ENCODE peak calls at places on chromosomes 6 and 20, in five cellular contexts. L, Z, T, C and O are unnamed samples. For H3K4me1, the result is how much of the 10 kb centered on the place peaks cover.

GRCh38 chr6:149921361-149921760 is 1.6 kb downstream of the RAET1G start:
- DNase-seq in L (no peak), C (no peak), T (no peak), Z (no peak), O (no peak)

GRCh38 chr20:57685134-57685851 is 24.5 kb downstream of the PMEPA1 start:
- DNase-seq in T (no peak), Z (no peak), L (no peak), C (peak), O (peak)

GRCh38 chr6:35552285-35552917 is 39.7 kb upstream of the TULP1 start:
- DNase-seq in L (no peak), Z (no peak), C (no peak), T (peak), O (no peak)

GRCh38 chr6:37648465-37649330 is 49.0 kb downstream of the MDGA1 start:
- DNase-seq in Z (peak), T (no peak), C (no peak), L (no peak), O (peak)

GRCh38 chr6:151313060-151313459 is 73.3 kb downstream of the AKAP12 start:
- DNase-seq in Z (no peak), T (no peak), L (no peak), C (no peak), O (peak)

GRCh38 chr20:59948828-59949720 is 8.9 kb downstream of the FAM217B start:
- DNase-seq in C (no peak), L (no peak), Z (peak), T (no peak), O (peak)

GRCh38 chr6:152136449-152136825 is 329.0 kb downstream of the ESR1 start:
- DNase-seq in C (no peak), Z (peak), T (no peak), L (peak), O (no peak)

GRCh38 chr20:32820000-32820697 is 395 bp downstream of the MAPRE1 start:
- DNase-seq in T (peak), C (peak), L (no peak), Z (peak), O (peak)

GRCh38 chr20:50798650-50799049 is 3.8 kb downstream of the BCAS4 start:
- DNase-seq in L (no peak), Z (no peak), C (no peak), T (no peak), O (no peak)

GRCh38 chr6:112007254-112007653 is 46.6 kb upstream of the CCN6 start:
- DNase-seq in Z (no peak), L (no peak), C (no peak), T (no peak), O (no peak)

GRCh38 chr6:42598300-42598699 is 34.5 kb downstream of the UBR2 start:
- DNase-seq in Z (no peak), L (no peak), C (no peak), T (no peak), O (no peak)

GRCh38 chr6:53906842-53907241 is 112.0 kb downstream of the LRRC1 start:
- DNase-seq in C (no peak), Z (peak), L (no peak), T (no peak), O (no peak)

GRCh38 chr20:43736588-43737091 is 9.8 kb upstream of the GTSF1L start:
- DNase-seq in C (no peak), Z (no peak), L (no peak), T (no peak), O (no peak)

GRCh38 chr20:24746351-24746685 is 202.8 kb upstream of the CST7 start:
- DNase-seq in L (no peak), T (no peak), C (no peak), Z (peak), O (no peak)

GRCh38 chr6:72691298-72691697 is 69.4 kb downstream of the KCNQ5 start:
- DNase-seq in T (no peak), Z (no peak), C (no peak), L (no peak), O (no peak)

GRCh38 chr6:934686-935085 is 241.7 kb upstream of the EXOC2 start:
- DNase-seq in C (no peak), Z (no peak), L (no peak), T (no peak), O (no peak)
- H3K27ac ChIP-seq in C (no peak), Z (no peak), L (no peak), T (no peak), O (no peak)

DNA sequence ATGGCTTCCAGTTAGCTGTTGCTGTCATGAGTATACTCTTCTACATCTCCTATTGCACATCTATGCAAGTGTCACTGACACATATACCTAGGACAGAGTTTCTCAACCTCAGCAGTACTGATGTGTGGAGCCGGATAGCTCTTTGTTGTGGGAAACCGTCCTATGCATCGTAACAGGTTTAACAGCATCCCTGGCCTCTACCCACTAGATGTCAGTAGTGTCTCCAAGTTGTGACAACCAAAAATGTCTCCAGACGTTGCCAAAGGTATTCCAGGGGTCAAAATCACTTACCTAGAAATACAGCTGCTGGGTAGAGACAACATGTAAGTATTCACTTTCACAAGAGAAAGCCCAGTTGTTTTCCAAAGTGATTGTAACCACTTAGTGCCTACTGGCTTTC is 637.6 kb downstream of the RNF144B start:
- DNase-seq in C (no peak), T (no peak), Z (peak), L (peak), O (peak)
- TF ChIP-seq CTCF in C (peak), T (peak), Z (peak), L (no peak), O (peak)

DNA sequence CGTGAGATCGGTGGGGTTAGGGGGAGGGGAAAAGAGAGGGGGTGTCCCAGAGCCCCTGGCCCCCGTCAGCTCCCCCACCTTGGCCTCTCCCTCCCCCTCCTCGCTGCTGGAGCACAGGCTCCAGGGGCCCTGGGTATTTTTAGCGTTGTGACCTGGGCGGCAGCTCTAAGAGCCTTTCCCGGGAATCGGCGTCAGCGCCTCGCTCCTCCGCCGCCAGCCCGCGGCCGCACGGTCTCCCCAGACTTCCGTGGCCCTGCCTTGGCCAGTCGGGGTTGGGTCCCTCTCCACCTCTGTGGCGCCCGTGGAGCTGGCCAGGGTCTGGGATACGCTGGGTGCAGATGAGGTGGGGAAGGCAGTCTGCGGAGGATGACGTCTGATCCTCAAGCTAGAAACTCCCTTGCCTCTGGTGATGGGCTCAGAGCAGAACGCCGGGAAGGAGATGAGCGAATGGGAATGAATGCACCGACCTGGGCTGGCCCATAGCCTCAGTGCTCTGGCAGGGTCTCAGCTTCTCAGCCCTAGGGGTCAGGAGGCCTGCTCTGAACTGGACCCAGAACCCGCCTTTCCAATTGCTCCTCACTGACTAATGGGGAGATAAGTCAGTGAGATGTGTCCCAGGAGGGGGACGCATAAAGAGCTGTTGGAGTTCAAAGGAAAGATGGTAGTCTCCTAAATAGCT is 883 bp upstream of the DBNDD2 start:
- DNase-seq in C (peak), Z (peak), T (no peak), L (peak), O (no peak)
- H3K4me1 ChIP-seq in C (half or more), Z (under half), T (under half), L (under half), O (under half)

GRCh38 chr20:63777614-63778013 is 38.0 kb downstream of the SLC2A4RG start:
- DNase-seq in L (no peak), Z (no peak), C (no peak), T (no peak), O (no peak)
- H3K27ac ChIP-seq in L (no peak), Z (no peak), C (no peak), T (no peak), O (no peak)

DNA sequence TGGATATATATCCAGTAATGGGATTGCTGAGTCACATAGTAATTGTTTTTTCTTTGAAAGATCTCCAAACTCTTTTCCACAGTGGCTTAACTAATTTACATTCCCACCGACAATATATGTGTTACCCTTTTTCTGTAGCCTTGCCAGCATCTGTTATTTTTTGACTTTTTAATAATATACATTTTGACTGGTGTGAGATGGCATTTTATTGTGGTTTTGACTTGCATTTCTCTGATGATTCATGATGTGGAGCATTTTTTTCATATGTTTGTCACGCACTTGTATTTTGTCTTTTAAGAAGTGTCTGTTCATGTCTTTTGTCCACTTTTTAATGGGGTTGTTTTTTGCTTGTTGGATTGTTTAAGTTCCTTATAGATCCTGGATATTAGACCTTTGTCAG is 58.9 kb upstream of the OPRM1 start:
- DNase-seq in T (no peak), L (no peak), C (no peak), Z (no peak), O (no peak)
- TF ChIP-seq CTCF in T (no peak), L (no peak), C (no peak), Z (no peak), O (no peak)

GRCh38 chr20:4014031-4014474 is 1.3 kb downstream of the RNF24 start:
- DNase-seq in Z (peak), C (no peak), L (peak), T (no peak), O (peak)
- H3K4me1 ChIP-seq in Z (under half), C (under half), L (under half), T (under half), O (under half)

GRCh38 chr6:167685654-167686053 is 141.1 kb upstream of the AFDN start:
- DNase-seq in L (no peak), Z (no peak), C (no peak), T (no peak), O (no peak)

GRCh38 chr6:167682546-167683027 is 144.1 kb upstream of the AFDN start:
- DNase-seq in L (no peak), T (no peak), Z (no peak), C (no peak), O (no peak)

GRCh38 chr6:167682125-167682524 is 144.6 kb upstream of the AFDN start:
- DNase-seq in Z (no peak), L (no peak), T (no peak), C (no peak), O (no peak)

GRCh38 chr6:167684276-167685104 is 142.2 kb upstream of the AFDN start:
- DNase-seq in Z (no peak), T (no peak), C (no peak), L (no peak), O (no peak)

DNA sequence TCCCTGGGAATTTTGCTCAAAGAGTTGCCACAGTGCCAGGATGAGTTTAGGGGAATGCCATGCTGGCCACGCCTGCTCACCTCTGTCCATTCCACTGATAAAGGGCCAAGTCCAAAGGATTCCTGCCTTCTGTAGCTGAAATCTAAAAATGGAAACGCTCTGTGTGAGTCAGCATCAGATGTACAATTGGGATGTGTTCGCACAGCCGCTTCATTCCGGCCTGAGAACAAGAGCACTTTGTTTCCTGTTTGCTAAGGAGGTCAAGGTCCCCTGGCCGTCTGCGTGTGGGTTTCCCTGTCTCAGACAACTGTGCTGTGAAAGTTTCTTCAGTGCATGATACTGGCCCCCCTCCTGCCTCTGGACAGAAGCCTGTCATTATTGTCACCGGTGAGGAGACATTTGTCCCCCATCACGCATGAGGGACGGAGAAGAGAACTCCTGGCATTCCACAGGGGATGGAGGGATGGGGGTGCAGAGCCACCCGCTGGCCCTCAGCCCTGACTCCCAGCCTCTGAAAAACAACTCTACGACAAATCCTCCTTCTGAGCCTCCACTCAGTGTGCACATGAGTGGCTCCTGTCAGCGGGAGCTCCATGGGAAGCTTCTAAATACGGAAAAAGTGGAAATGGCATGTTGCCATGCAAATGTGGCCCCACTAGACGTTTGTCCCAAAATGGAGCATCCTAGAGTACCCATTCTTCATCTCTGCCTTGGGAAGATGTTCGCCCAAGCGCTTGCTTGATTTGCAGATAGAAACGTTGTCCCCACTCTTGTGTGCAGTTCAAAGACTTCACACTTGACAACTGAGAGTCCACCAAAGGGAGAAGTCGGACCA is 143.5 kb upstream of the AFDN start:
- DNase-seq in Z (no peak), L (peak), T (no peak), C (peak), O (peak)
- H3K27ac ChIP-seq in Z (no peak), L (peak), T (no peak), C (peak), O (peak)

GRCh38 chr6:5159162-5159561 is 74.0 kb downstream of the PPP1R3G start:
- DNase-seq in L (no peak), Z (no peak), T (no peak), C (no peak), O (no peak)

GRCh38 chr6:5158191-5158590 is 73.0 kb downstream of the PPP1R3G start:
- DNase-seq in L (no peak), C (no peak), T (no peak), Z (no peak), O (no peak)

GRCh38 chr6:5164092-5164491 is 79.0 kb downstream of the PPP1R3G start:
- DNase-seq in C (no peak), L (no peak), T (no peak), Z (no peak), O (no peak)

GRCh38 chr6:5163233-5163632 is 78.1 kb downstream of the PPP1R3G start:
- DNase-seq in L (no peak), Z (no peak), C (no peak), T (no peak), O (no peak)

DNA sequence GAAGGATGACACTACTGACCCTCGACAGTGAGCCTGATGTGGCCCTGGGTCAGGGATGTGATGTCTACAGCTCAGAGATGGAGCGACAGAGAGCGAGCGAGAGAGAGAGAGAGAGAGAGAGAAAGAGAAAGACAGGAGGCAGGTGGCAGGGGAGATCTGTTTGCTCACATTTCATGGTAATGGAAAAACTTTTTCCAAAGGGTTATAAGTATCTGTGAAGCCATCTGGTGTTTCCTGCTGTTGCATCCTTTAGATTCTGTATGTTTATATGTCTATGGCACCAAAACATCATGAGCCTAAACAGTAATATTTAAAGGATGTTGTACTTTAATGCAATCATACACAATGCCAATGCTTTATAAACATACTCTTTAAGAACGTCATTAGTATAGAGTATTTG is 77.3 kb downstream of the PPP1R3G start:
- DNase-seq in Z (no peak), T (no peak), C (no peak), L (no peak), O (no peak)
- TF ChIP-seq CTCF in Z (no peak), T (no peak), C (no peak), L (no peak), O (no peak)